ENCODE peak calls at places on chromosomes 4 and X, in four cellular contexts. J, R, T and X are unnamed samples.

GRCh38 chr4:11042760-11043159 is 358.2 kb upstream of the CLNK start:
- DNase-seq in R (no peak), T (no peak), J (no peak), X (no peak)

GRCh38 chr4:7624361-7624760 is 189.6 kb upstream of the PSAPL1 start:
- DNase-seq in J (no peak), R (no peak), T (no peak), X (no peak)

GRCh38 chr4:185737489-185738037 is 74.4 kb downstream of the SORBS2 start:
- DNase-seq in T (no peak), R (no peak), J (no peak), X (no peak)

GRCh38 chr4:99324978-99325377 is 3.8 kb upstream of the ADH1B start:
- DNase-seq in J (no peak), R (no peak), T (peak; percentile 16), X (no peak)

GRCh38 chrX:68686684-68687045 is 39.2 kb downstream of the STARD8 start:
- DNase-seq in J (no peak), R (no peak), T (no peak), X (no peak)

GRCh38 chr4:163679189-163679588 is 184.7 kb downstream of the TMA16 start:
- DNase-seq in R (no peak), T (no peak), J (no peak), X (no peak)

GRCh38 chr4:2095236-2096072 is 36.3 kb downstream of the NAT8L start:
- DNase-seq in J (no peak), T (no peak), R (no peak), X (no peak)

GRCh38 chr4:31657859-31658258 is 937.7 kb downstream of the PCDH7 start:
- DNase-seq in R (no peak), J (no peak), T (no peak), X (no peak)

GRCh38 chr4:99059550-99059949 is 29.0 kb downstream of the ADH5 start:
- DNase-seq in J (no peak), T (no peak), R (no peak), X (no peak)